ENCODE peak calls at places on chromosomes 16 and 17, in eight cellular contexts. One of them, this sample, is unnamed.

GRCh38 chr17:81491761-81492160 is 20.8 kb downstream of the ACTG1 start:
- DNase-seq in kidney: no peak
- DNase-seq in uterus: no peak
- DNase-seq in fibroblast of lung: no peak
- DNase-seq in AG04450: no peak
- DNase-seq in cardiac fibroblast: no peak
- DNase-seq in CD8-positive, alpha-beta T cell: no peak
- DNase-seq in BE2C: no peak
- DNase-seq in this sample: no peak

GRCh38 chr17:80000136-80000535 is 35.5 kb downstream of the TBC1D16 start:
- DNase-seq in kidney: peak; percentile 21
- DNase-seq in uterus: no peak
- DNase-seq in fibroblast of lung: no peak
- DNase-seq in AG04450: no peak
- DNase-seq in cardiac fibroblast: no peak
- DNase-seq in CD8-positive, alpha-beta T cell: no peak
- DNase-seq in BE2C: no peak
- DNase-seq in this sample: no peak

GRCh38 chr16:24526701-24527470 is 12.5 kb upstream of the RBBP6 start:
- DNase-seq in kidney: no peak
- DNase-seq in uterus: no peak
- DNase-seq in fibroblast of lung: no peak
- DNase-seq in AG04450: no peak
- DNase-seq in cardiac fibroblast: no peak
- DNase-seq in CD8-positive, alpha-beta T cell: no peak
- DNase-seq in BE2C: no peak
- DNase-seq in this sample: no peak

GRCh38 chr17:79658811-79659207 is 48.0 kb upstream of the RBFOX3 start:
- DNase-seq in kidney: no peak
- DNase-seq in uterus: peak; percentile 64
- DNase-seq in fibroblast of lung: peak; percentile 6
- DNase-seq in AG04450: no peak
- DNase-seq in cardiac fibroblast: peak; percentile 28
- DNase-seq in CD8-positive, alpha-beta T cell: no peak
- DNase-seq in BE2C: peak; percentile 43
- DNase-seq in this sample: peak; percentile 48

GRCh38 chr17:5500247-5500803 is 14.0 kb downstream of the MIS12 start:
- DNase-seq in kidney: no peak
- DNase-seq in uterus: no peak
- DNase-seq in fibroblast of lung: no peak
- DNase-seq in AG04450: no peak
- DNase-seq in cardiac fibroblast: peak; percentile 4
- DNase-seq in CD8-positive, alpha-beta T cell: no peak
- DNase-seq in BE2C: no peak
- DNase-seq in this sample: peak; percentile 13

GRCh38 chr17:69066482-69066881 is 5.8 kb upstream of the ABCA9 start:
- DNase-seq in kidney: no peak
- DNase-seq in uterus: no peak
- DNase-seq in fibroblast of lung: no peak
- DNase-seq in AG04450: no peak
- DNase-seq in cardiac fibroblast: no peak
- DNase-seq in CD8-positive, alpha-beta T cell: no peak
- DNase-seq in BE2C: no peak
- DNase-seq in this sample: no peak

GRCh38 chr16:80006175-80006895 is 405.8 kb upstream of the MAF start:
- DNase-seq in kidney: no peak
- DNase-seq in uterus: no peak
- DNase-seq in fibroblast of lung: peak; percentile 9
- DNase-seq in AG04450: no peak
- DNase-seq in cardiac fibroblast: peak; percentile 76
- DNase-seq in CD8-positive, alpha-beta T cell: no peak
- DNase-seq in BE2C: no peak
- DNase-seq in this sample: peak; percentile 58

GRCh38 chr17:20852541-20853370 is 190.1 kb downstream of the USP22 start:
- DNase-seq in kidney: peak; percentile 52
- DNase-seq in uterus: peak; percentile 32
- DNase-seq in fibroblast of lung: peak; percentile 13
- DNase-seq in AG04450: no peak
- DNase-seq in cardiac fibroblast: peak; percentile 24
- DNase-seq in CD8-positive, alpha-beta T cell: no peak
- DNase-seq in BE2C: no peak
- DNase-seq in this sample: peak; percentile 2

GRCh38 chr17:35368086-35368824 is 5.2 kb downstream of the SLFN11 start:
- DNase-seq in kidney: no peak
- DNase-seq in uterus: no peak
- DNase-seq in fibroblast of lung: peak; percentile 53
- DNase-seq in AG04450: no peak
- DNase-seq in cardiac fibroblast: no peak
- DNase-seq in CD8-positive, alpha-beta T cell: no peak
- DNase-seq in BE2C: no peak
- DNase-seq in this sample: peak; percentile 56

GRCh38 chr17:30369995-30370394 is 8.7 kb upstream of the CPD start:
- DNase-seq in kidney: no peak
- DNase-seq in uterus: no peak
- DNase-seq in fibroblast of lung: no peak
- DNase-seq in AG04450: no peak
- DNase-seq in cardiac fibroblast: peak; percentile 33
- DNase-seq in CD8-positive, alpha-beta T cell: no peak
- DNase-seq in BE2C: no peak
- DNase-seq in this sample: no peak

GRCh38 chr17:4724655-4725054 is 6.6 kb upstream of the MED11 start:
- DNase-seq in kidney: no peak
- DNase-seq in uterus: no peak
- DNase-seq in fibroblast of lung: no peak
- DNase-seq in AG04450: no peak
- DNase-seq in cardiac fibroblast: no peak
- DNase-seq in CD8-positive, alpha-beta T cell: no peak
- DNase-seq in BE2C: no peak
- DNase-seq in this sample: no peak

GRCh38 chr17:40061532-40062038 is 1.2 kb upstream of the THRA start:
- DNase-seq in kidney: no peak
- DNase-seq in uterus: no peak
- DNase-seq in fibroblast of lung: no peak
- DNase-seq in AG04450: no peak
- DNase-seq in cardiac fibroblast: no peak
- DNase-seq in CD8-positive, alpha-beta T cell: no peak
- DNase-seq in BE2C: no peak
- DNase-seq in this sample: no peak

GRCh38 chr17:40062347-40063033 is at the start of gene THRA:
- DNase-seq in kidney: peak; percentile 88
- DNase-seq in uterus: peak; percentile 71
- DNase-seq in fibroblast of lung: no peak
- DNase-seq in AG04450: no peak
- DNase-seq in cardiac fibroblast: peak; percentile 28
- DNase-seq in CD8-positive, alpha-beta T cell: peak; percentile 61
- DNase-seq in BE2C: peak; percentile 81
- DNase-seq in this sample: peak; percentile 39

GRCh38 chr17:40063915-40064531 is 1.3 kb downstream of the THRA start:
- DNase-seq in kidney: no peak
- DNase-seq in uterus: no peak
- DNase-seq in fibroblast of lung: no peak
- DNase-seq in AG04450: no peak
- DNase-seq in cardiac fibroblast: no peak
- DNase-seq in CD8-positive, alpha-beta T cell: no peak
- DNase-seq in BE2C: peak; percentile 25
- DNase-seq in this sample: no peak

GRCh38 chr17:40065041-40065770 is 2.4 kb downstream of the THRA start:
- DNase-seq in kidney: no peak
- DNase-seq in uterus: no peak
- DNase-seq in fibroblast of lung: peak; percentile 53
- DNase-seq in AG04450: no peak
- DNase-seq in cardiac fibroblast: peak; percentile 33
- DNase-seq in CD8-positive, alpha-beta T cell: no peak
- DNase-seq in BE2C: no peak
- DNase-seq in this sample: peak; percentile 54

GRCh38 chr17:40063034-40063765 is 435 bp downstream of the THRA start:
- DNase-seq in kidney: peak; percentile 88
- DNase-seq in uterus: peak; percentile 72
- DNase-seq in fibroblast of lung: no peak
- DNase-seq in AG04450: no peak
- DNase-seq in cardiac fibroblast: peak; percentile 30
- DNase-seq in CD8-positive, alpha-beta T cell: no peak
- DNase-seq in BE2C: peak; percentile 31
- DNase-seq in this sample: peak; percentile 49
- TF ChIP-seq CTCF in kidney: no peak
- TF ChIP-seq CTCF in uterus: no peak
- TF ChIP-seq CTCF in fibroblast of lung: no peak
- TF ChIP-seq CTCF in AG04450: no peak
- TF ChIP-seq CTCF in cardiac fibroblast: no peak
- TF ChIP-seq CTCF in CD8-positive, alpha-beta T cell: no peak
- TF ChIP-seq CTCF in BE2C: no peak
- TF ChIP-seq CTCF in this sample: no peak

GRCh38 chr17:9213311-9213655 is 192.0 kb downstream of the NTN1 start:
- DNase-seq in kidney: peak; percentile 52
- DNase-seq in uterus: no peak
- DNase-seq in fibroblast of lung: no peak
- DNase-seq in AG04450: no peak
- DNase-seq in cardiac fibroblast: no peak
- DNase-seq in CD8-positive, alpha-beta T cell: no peak
- DNase-seq in BE2C: no peak
- DNase-seq in this sample: no peak
- H3K4me3 ChIP-seq in kidney: no peak overlapping the region
- H3K4me3 ChIP-seq in uterus: no peak overlapping the region
- H3K4me3 ChIP-seq in fibroblast of lung: no peak overlapping the region
- H3K4me3 ChIP-seq in AG04450: no peak overlapping the region
- H3K4me3 ChIP-seq in cardiac fibroblast: no peak overlapping the region
- H3K4me3 ChIP-seq in CD8-positive, alpha-beta T cell: no peak overlapping the region
- H3K4me3 ChIP-seq in BE2C: no peak overlapping the region
- H3K4me3 ChIP-seq in this sample: no peak overlapping the region

GRCh38 chr16:46801428-46802049 is 29.4 kb downstream of the C16orf87 start:
- DNase-seq in kidney: no peak
- DNase-seq in uterus: no peak
- DNase-seq in fibroblast of lung: peak; percentile 43
- DNase-seq in AG04450: no peak
- DNase-seq in cardiac fibroblast: peak; percentile 43
- DNase-seq in CD8-positive, alpha-beta T cell: no peak
- DNase-seq in BE2C: no peak
- DNase-seq in this sample: peak; percentile 48
- TF ChIP-seq CTCF in kidney: peak; percentile 13
- TF ChIP-seq CTCF in uterus: no peak
- TF ChIP-seq CTCF in fibroblast of lung: peak; percentile 47
- TF ChIP-seq CTCF in AG04450: peak; percentile 56
- TF ChIP-seq CTCF in cardiac fibroblast: peak; percentile 30
- TF ChIP-seq CTCF in CD8-positive, alpha-beta T cell: no peak
- TF ChIP-seq CTCF in BE2C: peak; percentile 49
- TF ChIP-seq CTCF in this sample: peak; percentile 49

DNA sequence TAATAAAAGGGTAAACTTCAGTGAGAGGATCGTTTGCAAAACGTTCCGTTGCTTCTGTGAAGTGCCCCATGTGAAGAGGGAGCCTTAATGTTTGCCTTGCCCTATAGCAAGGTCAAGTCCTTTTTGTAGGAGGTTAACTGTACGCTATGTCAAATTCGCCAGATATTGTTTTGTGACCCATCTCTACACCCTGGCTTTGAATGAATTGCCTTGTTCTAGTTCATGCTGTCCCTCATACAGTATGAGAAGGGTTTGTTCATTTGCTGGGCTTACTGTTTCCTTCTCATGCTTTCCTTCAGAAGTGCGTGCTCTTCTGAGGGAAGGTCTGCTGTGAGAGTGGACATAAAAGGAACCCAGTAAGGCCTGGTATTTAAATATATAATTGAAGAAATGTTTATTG is 1.6 kb downstream of the MAP3K3 start:
- DNase-seq in kidney: no peak
- DNase-seq in uterus: no peak
- DNase-seq in fibroblast of lung: no peak
- DNase-seq in AG04450: no peak
- DNase-seq in cardiac fibroblast: no peak
- DNase-seq in CD8-positive, alpha-beta T cell: no peak
- DNase-seq in BE2C: no peak
- DNase-seq in this sample: no peak
- H3K4me3 ChIP-seq in kidney: peak overlapping the region; percentile 75
- H3K4me3 ChIP-seq in uterus: peak overlapping the region; percentile 81
- H3K4me3 ChIP-seq in fibroblast of lung: peak overlapping the region; percentile 80
- H3K4me3 ChIP-seq in AG04450: peak overlapping the region; percentile 69
- H3K4me3 ChIP-seq in cardiac fibroblast: peak overlapping the region; percentile 72
- H3K4me3 ChIP-seq in CD8-positive, alpha-beta T cell: peak overlapping the region; percentile 38
- H3K4me3 ChIP-seq in BE2C: peak overlapping the region; percentile 86
- H3K4me3 ChIP-seq in this sample: peak overlapping the region; percentile 78

GRCh38 chr17:42253173-42253545 is 23.0 kb downstream of the STAT5B start:
- DNase-seq in kidney: no peak
- DNase-seq in uterus: no peak
- DNase-seq in fibroblast of lung: no peak
- DNase-seq in AG04450: no peak
- DNase-seq in cardiac fibroblast: no peak
- DNase-seq in CD8-positive, alpha-beta T cell: no peak
- DNase-seq in BE2C: no peak
- DNase-seq in this sample: no peak

GRCh38 chr17:42249681-42250446 is 26.3 kb downstream of the STAT5B start:
- DNase-seq in kidney: no peak
- DNase-seq in uterus: no peak
- DNase-seq in fibroblast of lung: no peak
- DNase-seq in AG04450: no peak
- DNase-seq in cardiac fibroblast: no peak
- DNase-seq in CD8-positive, alpha-beta T cell: no peak
- DNase-seq in BE2C: no peak
- DNase-seq in this sample: no peak

GRCh38 chr17:42253601-42254000 is 22.6 kb downstream of the STAT5B start:
- DNase-seq in kidney: no peak
- DNase-seq in uterus: no peak
- DNase-seq in fibroblast of lung: no peak
- DNase-seq in AG04450: no peak
- DNase-seq in cardiac fibroblast: no peak
- DNase-seq in CD8-positive, alpha-beta T cell: no peak
- DNase-seq in BE2C: no peak
- DNase-seq in this sample: no peak

GRCh38 chr17:42252528-42253172 is 23.5 kb downstream of the STAT5B start:
- DNase-seq in kidney: no peak
- DNase-seq in uterus: no peak
- DNase-seq in fibroblast of lung: no peak
- DNase-seq in AG04450: no peak
- DNase-seq in cardiac fibroblast: peak; percentile 52
- DNase-seq in CD8-positive, alpha-beta T cell: no peak
- DNase-seq in BE2C: no peak
- DNase-seq in this sample: no peak

DNA sequence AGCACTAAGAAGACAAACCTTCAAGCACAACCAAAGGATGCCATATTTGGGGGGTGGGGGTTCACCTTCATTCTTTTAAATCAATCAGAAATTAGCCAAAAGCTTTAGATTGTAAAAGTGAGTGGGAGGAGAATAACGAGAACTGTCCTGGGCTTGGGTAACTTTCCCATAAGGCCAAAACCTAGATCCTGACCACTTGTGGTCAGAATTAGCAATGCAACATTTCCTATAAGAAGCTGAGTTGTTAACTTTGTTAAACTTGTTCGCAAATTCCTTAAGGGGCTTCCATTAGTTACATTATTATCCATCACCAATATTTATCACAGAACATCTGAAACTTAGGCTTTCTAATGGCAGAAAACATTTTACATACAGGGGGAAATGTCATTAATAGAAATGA is 25.1 kb downstream of the STAT5B start:
- DNase-seq in kidney: no peak
- DNase-seq in uterus: no peak
- DNase-seq in fibroblast of lung: peak; percentile 48
- DNase-seq in AG04450: no peak
- DNase-seq in cardiac fibroblast: peak; percentile 59
- DNase-seq in CD8-positive, alpha-beta T cell: no peak
- DNase-seq in BE2C: no peak
- DNase-seq in this sample: peak; percentile 79
- TF ChIP-seq CTCF in kidney: peak; percentile 19
- TF ChIP-seq CTCF in uterus: no peak
- TF ChIP-seq CTCF in fibroblast of lung: peak; percentile 47
- TF ChIP-seq CTCF in AG04450: peak; percentile 46
- TF ChIP-seq CTCF in cardiac fibroblast: peak; percentile 49
- TF ChIP-seq CTCF in CD8-positive, alpha-beta T cell: no peak
- TF ChIP-seq CTCF in BE2C: peak; percentile 53
- TF ChIP-seq CTCF in this sample: peak; percentile 66

This sample was measured in choroid plexus epithelial cell.